ENCODE peak calls at places on chromosome 11, in six cellular contexts. One of them, this sample, is unnamed.

GRCh38 chr11:111629499-111629898 is 27.2 kb downstream of the SIK2 start:
- DNase-seq in HCEC 1CT: no peak
- DNase-seq in HTR-8/SVneo: no peak
- DNase-seq in upper lobe of right lung: no peak
- DNase-seq in EH: no peak
- DNase-seq in GM20000: no peak
- DNase-seq in this sample: no peak

GRCh38 chr11:107651672-107652071 is 60.2 kb downstream of the SLN start:
- DNase-seq in HCEC 1CT: peak
- DNase-seq in HTR-8/SVneo: peak
- DNase-seq in upper lobe of right lung: no peak
- DNase-seq in EH: peak
- DNase-seq in GM20000: no peak
- DNase-seq in this sample: no peak

GRCh38 chr11:107691003-107691402 is 20.9 kb downstream of the SLN start:
- DNase-seq in HCEC 1CT: no peak
- DNase-seq in HTR-8/SVneo: no peak
- DNase-seq in upper lobe of right lung: no peak
- DNase-seq in EH: peak
- DNase-seq in GM20000: no peak
- DNase-seq in this sample: no peak

GRCh38 chr11:203056-203944 is 3.9 kb downstream of the BET1L start:
- DNase-seq in HCEC 1CT: no peak
- DNase-seq in HTR-8/SVneo: no peak
- DNase-seq in upper lobe of right lung: peak
- DNase-seq in EH: no peak
- DNase-seq in GM20000: no peak
- DNase-seq in this sample: peak

GRCh38 chr11:69418576-69419296 is 62.7 kb upstream of the LINC01488 start:
- DNase-seq in HCEC 1CT: no peak
- DNase-seq in HTR-8/SVneo: no peak
- DNase-seq in upper lobe of right lung: peak
- DNase-seq in EH: no peak
- DNase-seq in GM20000: no peak
- DNase-seq in this sample: no peak

GRCh38 chr11:44589301-44589700 is 23.8 kb downstream of the CD82 start:
- DNase-seq in HCEC 1CT: peak
- DNase-seq in HTR-8/SVneo: no peak
- DNase-seq in upper lobe of right lung: no peak
- DNase-seq in EH: peak
- DNase-seq in GM20000: no peak
- DNase-seq in this sample: no peak

GRCh38 chr11:47469411-47470179 is 20.7 kb upstream of the RAPSN start:
- DNase-seq in HCEC 1CT: peak
- DNase-seq in HTR-8/SVneo: no peak
- DNase-seq in upper lobe of right lung: no peak
- DNase-seq in EH: no peak
- DNase-seq in GM20000: no peak
- DNase-seq in this sample: no peak

GRCh38 chr11:13277719-13278619 is at the start of gene BMAL1:
- DNase-seq in HCEC 1CT: peak
- DNase-seq in HTR-8/SVneo: peak
- DNase-seq in upper lobe of right lung: peak
- DNase-seq in EH: peak
- DNase-seq in GM20000: peak
- DNase-seq in this sample: peak

GRCh38 chr11:104609297-104609696 is 289.0 kb downstream of the CASP12 start:
- DNase-seq in HCEC 1CT: peak
- DNase-seq in HTR-8/SVneo: peak
- DNase-seq in upper lobe of right lung: no peak
- DNase-seq in EH: peak
- DNase-seq in GM20000: peak
- DNase-seq in this sample: no peak

GRCh38 chr11:27740362-27741024 is 40.2 kb upstream of the BDNF start:
- DNase-seq in HCEC 1CT: no peak
- DNase-seq in HTR-8/SVneo: no peak
- DNase-seq in upper lobe of right lung: no peak
- DNase-seq in EH: peak
- DNase-seq in GM20000: no peak
- DNase-seq in this sample: no peak

GRCh38 chr11:76834151-76834550 is 26.6 kb upstream of the ACER3 start:
- DNase-seq in HCEC 1CT: no peak
- DNase-seq in HTR-8/SVneo: no peak
- DNase-seq in upper lobe of right lung: no peak
- DNase-seq in EH: no peak
- DNase-seq in GM20000: no peak
- DNase-seq in this sample: no peak

GRCh38 chr11:67698247-67698646 is 23.8 kb upstream of the ALDH3B2 start:
- DNase-seq in HCEC 1CT: peak
- DNase-seq in HTR-8/SVneo: no peak
- DNase-seq in upper lobe of right lung: no peak
- DNase-seq in EH: peak
- DNase-seq in GM20000: peak
- DNase-seq in this sample: no peak

GRCh38 chr11:85694385-85694980 is 8.5 kb upstream of the CCDC89 start:
- DNase-seq in HCEC 1CT: peak
- DNase-seq in HTR-8/SVneo: peak
- DNase-seq in upper lobe of right lung: no peak
- DNase-seq in EH: peak
- DNase-seq in GM20000: peak
- DNase-seq in this sample: no peak

GRCh38 chr11:117524784-117525183 is 197.1 kb downstream of the CEP164 start:
- DNase-seq in HCEC 1CT: no peak
- DNase-seq in HTR-8/SVneo: no peak
- DNase-seq in upper lobe of right lung: no peak
- DNase-seq in EH: no peak
- DNase-seq in GM20000: no peak
- DNase-seq in this sample: no peak

This sample was measured in cardiac septum.